ENCODE peak calls at places on chromosome 6, in eight cellular contexts. W is AG10803; C is astrocyte of the spinal cord; U is right cardiac atrium; B is choroid plexus epithelial cell; G is mesendoderm; S is CD8-positive, alpha-beta T cell; R is fibroblast of pulmonary artery. O is an unnamed sample.
A peak's percentile ranks its signal among the peaks of the same experiment; 100 is the strongest.

GRCh38 chr6:88179692-88180091 is 13.5 kb upstream of the CNR1 start:
- DNase-seq in U (no peak), B (no peak), C (no peak), S (no peak), G (peak; percentile 49), R (no peak), W (no peak), O (peak; percentile 77)

GRCh38 chr6:47715782-47716181 is 17.4 kb downstream of the ADGRF4 start:
- DNase-seq in B (no peak), W (no peak), C (no peak), G (no peak), U (no peak), S (no peak), R (no peak), O (peak; percentile 12)

GRCh38 chr6:56043076-56043475 is 167.7 kb upstream of the BMP5 start:
- DNase-seq in S (no peak), B (no peak), W (no peak), C (no peak), G (no peak), R (no peak), U (no peak), O (no peak)

GRCh38 chr6:2819891-2820814 is 21.5 kb downstream of the SERPINB1 start:
- DNase-seq in C (peak; percentile 16), B (no peak), G (no peak), R (peak; percentile 49), W (no peak), U (no peak), S (no peak), O (no peak)

GRCh38 chr6:28240517-28240916 is 11.6 kb downstream of the ZKSCAN4 start:
- DNase-seq in W (peak; percentile 10), R (no peak), B (no peak), U (no peak), S (no peak), G (no peak), C (no peak), O (no peak)

GRCh38 chr6:85406641-85407075 is 43.2 kb upstream of the NT5E start:
- DNase-seq in G (no peak), W (no peak), C (no peak), B (no peak), R (no peak), U (no peak), S (no peak), O (no peak)

GRCh38 chr6:101163611-101164010 is 229.9 kb upstream of the GRIK2 start:
- DNase-seq in B (no peak), U (no peak), R (peak; percentile 2), W (no peak), S (no peak), C (no peak), G (no peak), O (no peak)

GRCh38 chr6:99514089-99514488 is 1.1 kb downstream of the USP45 start:
- DNase-seq in U (no peak), C (peak; percentile 34), B (peak; percentile 55), R (no peak), W (no peak), S (no peak), G (peak; percentile 27), O (no peak)

GRCh38 chr6:63372951-63373533 is 53.3 kb upstream of the LGSN start:
- DNase-seq in C (no peak), B (no peak), W (no peak), G (peak; percentile 27), U (no peak), S (no peak), R (peak; percentile 24), O (no peak)

GRCh38 chr6:81562169-81562568 is 190.3 kb downstream of the TENT5A start:
- DNase-seq in G (no peak), S (no peak), R (peak; percentile 73), W (peak; percentile 79), U (no peak), B (peak; percentile 83), C (peak; percentile 85), O (no peak)

GRCh38 chr6:111764238-111765182 is 108.7 kb downstream of the FYN start:
- DNase-seq in S (peak; percentile 62), U (no peak), G (peak; percentile 61), C (peak; percentile 73), W (no peak), B (no peak), R (no peak), O (peak; percentile 93)

GRCh38 chr6:9540126-9540525 is 874.7 kb downstream of the TFAP2A start:
- DNase-seq in G (no peak), W (peak; percentile 27), B (no peak), S (no peak), C (no peak), R (peak; percentile 55), U (no peak), O (no peak)

GRCh38 chr6:105209950-105210706 is 30.3 kb upstream of the POPDC3 start:
- DNase-seq in B (peak; percentile 65), C (peak; percentile 83), R (peak; percentile 85), S (no peak), U (no peak), G (no peak), W (peak; percentile 89), O (no peak)

GRCh38 chr6:168035098-168035660 is 37.7 kb downstream of the KIF25 start:
- DNase-seq in C (peak; percentile 70), B (peak; percentile 86), U (peak; percentile 89), R (peak; percentile 89), G (peak; percentile 59), S (no peak), W (peak; percentile 77), O (no peak)

GRCh38 chr6:131949909-131950766 is 1.0 kb downstream of the CCN2 start:
- DNase-seq in C (peak; percentile 92), S (no peak), U (peak; percentile 92), R (peak; percentile 96), W (peak; percentile 92), B (peak; percentile 97), G (peak; percentile 91), O (no peak)

GRCh38 chr6:99521557-99522286 is 6.5 kb upstream of the USP45 start:
- DNase-seq in S (no peak), U (peak; percentile 62), C (peak; percentile 63), B (peak; percentile 86), G (peak; percentile 72), W (peak; percentile 77), R (peak; percentile 79), O (no peak)

GRCh38 chr6:19841181-19841580 is 4.0 kb downstream of the ID4 start:
- DNase-seq in R (no peak), U (no peak), B (no peak), S (no peak), C (no peak), W (no peak), G (no peak), O (no peak)

GRCh38 chr6:118810420-118811027 is 83.4 kb upstream of the ASF1A start:
- DNase-seq in C (no peak), S (peak; percentile 62), R (no peak), W (no peak), G (no peak), B (no peak), U (no peak), O (peak; percentile 80)

GRCh38 chr6:159982726-159983506 is 14.0 kb downstream of the IGF2R start:
- DNase-seq in B (peak; percentile 86), S (no peak), U (no peak), W (peak; percentile 59), C (peak; percentile 30), R (peak; percentile 81), G (no peak), O (no peak)

GRCh38 chr6:71236926-71237425 is 51.6 kb upstream of the OGFRL1 start:
- DNase-seq in G (peak; percentile 18), R (no peak), S (no peak), U (no peak), C (no peak), B (no peak), W (no peak), O (no peak)

GRCh38 chr6:71245265-71246049 is 43.2 kb upstream of the OGFRL1 start:
- DNase-seq in B (no peak), C (no peak), U (peak; percentile 48), W (no peak), S (no peak), G (no peak), R (no peak), O (no peak)

GRCh38 chr6:71238351-71238750 is 50.3 kb upstream of the OGFRL1 start:
- DNase-seq in R (peak; percentile 54), G (no peak), B (peak; percentile 54), U (no peak), W (peak; percentile 61), C (peak; percentile 31), S (no peak), O (no peak)

GRCh38 chr6:71239694-71240093 is 48.9 kb upstream of the OGFRL1 start:
- DNase-seq in G (peak; percentile 32), R (no peak), S (no peak), B (peak; percentile 48), U (no peak), C (peak; percentile 24), W (no peak), O (no peak)
- H3K4me3 ChIP-seq in G (no peak overlapping the region), R (no peak overlapping the region), S (no peak overlapping the region), B (no peak overlapping the region), U (no peak overlapping the region), C (no peak overlapping the region), W (no peak overlapping the region), O (no peak overlapping the region)

DNA sequence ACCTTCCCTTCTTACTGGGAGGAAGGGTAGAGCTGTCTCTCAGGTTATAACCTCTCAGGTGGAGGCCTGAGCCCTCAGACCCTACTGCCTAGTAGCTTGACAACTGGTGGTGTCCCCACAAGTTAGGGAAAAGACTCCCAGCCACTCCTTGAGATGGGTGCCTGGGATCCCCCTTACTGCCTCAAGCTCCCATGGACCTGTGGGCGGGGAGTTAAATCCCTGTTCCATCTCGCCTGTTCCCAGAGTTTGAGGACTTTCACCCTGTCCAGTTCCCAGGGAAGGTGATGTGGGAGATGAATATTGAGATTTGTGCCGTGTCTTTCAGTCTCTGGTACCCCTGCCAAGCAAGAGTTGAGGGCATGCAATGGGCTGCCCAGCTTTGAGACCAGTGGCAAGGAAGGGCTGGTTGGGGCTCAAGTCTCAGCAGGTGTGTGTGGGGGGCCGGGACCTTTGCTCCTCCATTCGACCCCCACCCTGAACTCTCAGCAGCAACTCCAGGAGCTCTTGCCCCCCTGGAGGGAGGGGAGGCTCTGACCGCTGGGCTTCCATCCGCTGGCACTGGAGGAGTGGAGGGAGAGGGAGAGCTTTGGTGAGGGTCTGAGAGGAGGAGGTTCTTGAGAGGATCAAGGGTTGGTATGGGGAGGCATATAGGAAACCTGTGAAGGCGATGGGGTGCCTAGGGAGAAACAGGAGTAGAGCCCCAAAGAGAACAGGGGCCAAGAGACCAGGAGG is 1.1 kb upstream of the PBX2 start:
- DNase-seq in R (no peak), G (no peak), W (no peak), U (no peak), C (no peak), S (no peak), B (no peak), O (peak; percentile 24)
- H3K4me3 ChIP-seq in R (peak overlapping the region; percentile 82), G (no peak overlapping the region), W (no peak overlapping the region), U (peak overlapping the region; percentile 96), C (peak overlapping the region; percentile 76), S (peak overlapping the region; percentile 78), B (no peak overlapping the region), O (peak overlapping the region; percentile 67)

GRCh38 chr6:26342106-26342999 is 22.6 kb upstream of the BTN3A2 start:
- DNase-seq in S (no peak), G (peak; percentile 91), C (peak; percentile 54), R (peak; percentile 43), W (peak; percentile 63), U (no peak), B (peak; percentile 44), O (peak; percentile 82)
- H3K4me3 ChIP-seq in S (peak overlapping the region; percentile 33), G (peak overlapping the region; percentile 15), C (peak overlapping the region; percentile 39), R (peak overlapping the region; percentile 32), W (no peak overlapping the region), U (no peak overlapping the region), B (peak overlapping the region; percentile 39), O (peak overlapping the region; percentile 67)

DNA sequence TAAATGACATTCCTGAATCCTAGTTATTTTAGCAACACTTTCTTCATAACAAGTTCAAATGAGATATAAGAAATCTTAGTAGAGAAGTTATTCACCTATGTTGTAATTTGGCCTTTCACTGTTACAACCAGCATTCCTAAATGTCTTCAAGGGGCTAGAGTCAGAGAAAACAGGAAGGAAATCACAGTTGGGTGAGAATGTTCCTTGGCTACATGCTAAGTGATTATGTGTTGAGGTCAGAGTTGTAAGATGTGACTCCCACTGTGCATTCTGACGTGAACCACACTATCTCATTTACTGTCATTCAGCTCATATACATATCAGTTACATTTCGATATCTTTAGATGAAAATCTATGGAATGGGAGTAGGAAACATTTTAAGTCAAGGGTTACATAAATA is 51.0 kb upstream of the MLIP start:
- DNase-seq in W (peak; percentile 59), S (no peak), C (peak; percentile 60), U (no peak), B (peak; percentile 97), G (peak; percentile 92), R (peak; percentile 92), O (no peak)
- H3K4me3 ChIP-seq in W (no peak overlapping the region), S (no peak overlapping the region), C (no peak overlapping the region), U (no peak overlapping the region), B (no peak overlapping the region), G (no peak overlapping the region), R (no peak overlapping the region), O (no peak overlapping the region)

O was measured in GM12865.